ENCODE peak calls at places on chromosomes 2 and 18, in four cellular contexts. J, Z, D and F are unnamed samples.

GRCh38 chr2:204849887-204850286 is 304.6 kb downstream of the PARD3B start:
- DNase-seq in J (no peak), Z (no peak), D (no peak), F (no peak)

GRCh38 chr2:187372213-187372612 is 75.8 kb downstream of the CALCRL start:
- DNase-seq in J (no peak), D (no peak), Z (no peak), F (no peak)

GRCh38 chr18:30889582-30890301 is 152.8 kb downstream of the DSC3 start:
- DNase-seq in J (no peak), D (no peak), Z (no peak), F (no peak)

GRCh38 chr2:241379481-241380480 is 23.7 kb downstream of the FARP2 start:
- DNase-seq in Z (no peak), D (no peak), J (no peak), F (no peak)

GRCh38 chr18:50619833-50620232 is 59.9 kb downstream of the MAPK4 start:
- DNase-seq in Z (no peak), D (no peak), J (no peak), F (no peak)

GRCh38 chr2:140027320-140027719 is 1247.1 kb upstream of the NXPH2 start:
- DNase-seq in D (no peak), J (no peak), Z (no peak), F (no peak)

GRCh38 chr2:233358335-233358734 is 4.0 kb downstream of the DGKD start:
- DNase-seq in Z (no peak), J (no peak), D (no peak), F (no peak)

GRCh38 chr2:71358931-71359671 is 27.5 kb downstream of the ZNF638 start:
- DNase-seq in J (no peak), D (no peak), Z (no peak), F (no peak)

GRCh38 chr2:30225131-30225762 is 6.1 kb upstream of the LBH start:
- DNase-seq in D (no peak), Z (no peak), J (no peak), F (no peak)

GRCh38 chr18:53909668-53910067 is 314.8 kb downstream of the MBD2 start:
- DNase-seq in J (peak; percentile 26), D (peak; percentile 7), Z (peak; percentile 49), F (peak; percentile 3)

GRCh38 chr2:99278793-99279291 is 22.2 kb downstream of the LYG1 start:
- DNase-seq in D (peak; percentile 99), Z (no peak), J (no peak), F (no peak)

GRCh38 chr2:223626713-223627112 is 24.6 kb upstream of the SCG2 start:
- DNase-seq in J (no peak), D (no peak), Z (no peak), F (no peak)

GRCh38 chr2:190180313-190181065 is 118.0 kb upstream of the MSTN start:
- DNase-seq in Z (peak; percentile 83), D (peak; percentile 86), J (peak; percentile 83), F (peak; percentile 73)

GRCh38 chr2:226002438-226002837 is 602.9 kb downstream of the NYAP2 start:
- DNase-seq in Z (no peak), J (no peak), D (peak; percentile 58), F (peak; percentile 83)

GRCh38 chr2:171966268-171966667 is 33.5 kb upstream of the METAP1D start:
- DNase-seq in J (no peak), D (no peak), Z (no peak), F (no peak)

GRCh38 chr2:196059491-196059960 is 9.1 kb downstream of the DNAH7 start:
- DNase-seq in Z (no peak), D (no peak), J (no peak), F (no peak)

GRCh38 chr2:65402780-65403528 is 29.4 kb downstream of the SPRED2 start:
- DNase-seq in D (no peak), J (no peak), Z (no peak), F (no peak)

GRCh38 chr2:60675309-60675708 is 80.8 kb upstream of the PAPOLG start:
- DNase-seq in D (no peak), J (no peak), Z (no peak), F (no peak)

GRCh38 chr2:39620067-39620466 is 45.6 kb upstream of the TMEM178A start:
- DNase-seq in J (peak; percentile 20), D (peak; percentile 17), Z (no peak), F (peak; percentile 9)

GRCh38 chr18:32509121-32509520 is 38.4 kb upstream of the GAREM1 start:
- DNase-seq in D (no peak), Z (no peak), J (no peak), F (no peak)

GRCh38 chr2:234292205-234292954 is 204.5 kb downstream of the ARL4C start:
- DNase-seq in D (no peak), Z (no peak), J (no peak), F (no peak)

GRCh38 chr2:236162031-236162803 is 6.0 kb downstream of the GBX2 start:
- DNase-seq in Z (peak; percentile 64), J (no peak), D (no peak), F (no peak)

GRCh38 chr2:17877811-17878221 is 651 bp upstream of the KCNS3 start:
- DNase-seq in D (no peak), Z (peak; percentile 58), J (no peak), F (no peak)

GRCh38 chr2:123453772-123454171 is 571.3 kb upstream of the CNTNAP5 start:
- DNase-seq in D (no peak), J (no peak), Z (no peak), F (no peak)

GRCh38 chr2:26692814-26693286 is 328 bp downstream of the KCNK3 start:
- DNase-seq in D (no peak), Z (no peak), J (no peak), F (no peak)

GRCh38 chr2:65383571-65384488 is 48.6 kb downstream of the SPRED2 start:
- DNase-seq in D (no peak), J (peak; percentile 55), Z (no peak), F (no peak)

GRCh38 chr2:107380912-107381311 is 445.8 kb upstream of the RGPD4 start:
- DNase-seq in D (no peak), J (no peak), Z (no peak), F (no peak)

GRCh38 chr2:60413819-60414178 is 139.7 kb downstream of the BCL11A start:
- DNase-seq in D (no peak), Z (no peak), J (no peak), F (no peak)

GRCh38 chr18:24627644-24628315 is 167.3 kb downstream of the HRH4 start:
- DNase-seq in D (no peak), Z (no peak), J (no peak), F (no peak)

GRCh38 chr2:186330050-186330449 is 156.0 kb upstream of the ZC3H15 start:
- DNase-seq in Z (no peak), J (no peak), D (no peak), F (no peak)

GRCh38 chr2:30301551-30301950 is 70.2 kb downstream of the LBH start:
- DNase-seq in Z (peak; percentile 53), D (no peak), J (no peak), F (peak; percentile 64)

GRCh38 chr2:130807659-130808385 is 28.9 kb upstream of the ARHGEF4 start:
- DNase-seq in J (no peak), Z (no peak), D (no peak), F (no peak)

GRCh38 chr2:238279324-238279682 is 9.1 kb downstream of the PER2 start:
- DNase-seq in D (no peak), Z (no peak), J (no peak), F (no peak)

GRCh38 chr18:59874166-59874565 is 25.6 kb upstream of the PMAIP1 start:
- DNase-seq in J (no peak), Z (no peak), D (peak; percentile 13), F (peak; percentile 57)

GRCh38 chr2:30238143-30238800 is 6.9 kb downstream of the LBH start:
- DNase-seq in D (no peak), Z (no peak), J (no peak), F (no peak)

GRCh38 chr2:58926112-58926511 is 685.0 kb upstream of the FANCL start:
- DNase-seq in J (no peak), D (no peak), Z (no peak), F (no peak)
- TF ChIP-seq CEBPB in J (no peak), D (no peak), Z (no peak), F (no peak)

GRCh38 chr2:69592511-69592910 is 51.0 kb downstream of the AAK1 start:
- DNase-seq in Z (no peak), D (no peak), J (no peak), F (no peak)
- TF ChIP-seq EP300 in Z (no peak), D (no peak), J (no peak), F (no peak)

GRCh38 chr2:127027715-127028114 is 79.2 kb downstream of the BIN1 start:
- DNase-seq in J (no peak), Z (peak; percentile 44), D (no peak), F (peak; percentile 20)

GRCh38 chr2:127025357-127026062 is 81.4 kb downstream of the BIN1 start:
- DNase-seq in J (no peak), Z (no peak), D (no peak), F (peak; percentile 82)

GRCh38 chr2:127023504-127023903 is 83.5 kb downstream of the BIN1 start:
- DNase-seq in J (no peak), Z (peak; percentile 31), D (no peak), F (no peak)

GRCh38 chr2:127022817-127023216 is 84.1 kb downstream of the BIN1 start:
- DNase-seq in D (no peak), Z (peak; percentile 20), J (no peak), F (no peak)

DNA sequence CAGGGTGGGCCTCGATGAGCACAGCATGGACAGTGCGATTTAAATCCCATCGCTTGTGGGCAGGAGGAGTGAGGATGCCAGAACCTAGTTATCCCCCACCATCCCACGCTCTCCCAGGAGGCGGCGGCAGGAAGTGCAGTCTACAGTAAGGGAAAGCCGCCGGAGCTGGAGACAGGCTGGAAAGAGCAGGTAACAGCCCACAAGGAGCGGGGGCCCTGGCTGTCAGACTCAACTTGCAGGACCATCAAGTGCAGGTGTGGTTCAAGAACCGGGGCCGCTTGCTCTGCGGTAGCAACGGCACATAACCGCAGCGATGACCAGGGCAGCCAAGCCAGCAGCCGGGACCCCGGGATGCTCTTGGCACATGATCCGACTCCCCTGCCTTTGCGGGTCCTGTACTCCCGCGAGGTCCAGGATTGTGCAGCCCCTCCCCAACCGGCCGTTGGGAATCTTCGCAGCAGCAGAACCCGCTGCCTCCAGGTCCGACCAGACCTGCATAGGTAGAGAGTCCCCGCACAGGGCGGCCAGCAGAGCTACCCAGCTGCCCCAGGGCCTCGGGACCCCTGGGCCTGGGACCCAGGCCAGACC is 82.1 kb downstream of the BIN1 start:
- DNase-seq in Z (peak; percentile 87), J (no peak), D (no peak), F (peak; percentile 62)
- H3K4me3 ChIP-seq in Z (peak overlapping the region; percentile 52), J (no peak overlapping the region), D (no peak overlapping the region), F (peak overlapping the region; percentile 45)

GRCh38 chr2:239625913-239626734 is 225.3 kb upstream of the HDAC4 start:
- DNase-seq in D (no peak), Z (no peak), J (no peak), F (no peak)
- TF ChIP-seq CEBPB in D (no peak), Z (no peak), J (no peak), F (no peak)

GRCh38 chr2:149568138-149568537 is 19.4 kb downstream of the MMADHC start:
- DNase-seq in J (no peak), D (no peak), Z (no peak), F (no peak)
- TF ChIP-seq EP300 in J (no peak), D (no peak), Z (no peak), F (no peak)